ENCODE peak calls at places on chromosomes 11 and 22, in five cellular contexts. One of them, this sample, is unnamed.

GRCh38 chr22:44163536-44163935 is 17.2 kb upstream of the PARVG start:
- ATAC-seq in A549: no peak
- ATAC-seq in upper lobe of left lung: no peak
- ATAC-seq in GM12878: no peak
- ATAC-seq in K562: no peak
- ATAC-seq in this sample: no peak

GRCh38 chr11:100353083-100353482 is 334.0 kb upstream of the ARHGAP42 start:
- ATAC-seq in A549: no peak
- ATAC-seq in upper lobe of left lung: no peak
- ATAC-seq in GM12878: no peak
- ATAC-seq in K562: no peak
- ATAC-seq in this sample: no peak

GRCh38 chr22:19111584-19111983 is 10.6 kb downstream of the DGCR2 start:
- ATAC-seq in A549: no peak
- ATAC-seq in upper lobe of left lung: no peak
- ATAC-seq in GM12878: no peak
- ATAC-seq in K562: no peak
- ATAC-seq in this sample: no peak

GRCh38 chr11:71436861-71437260 is 11.3 kb downstream of the DHCR7 start:
- ATAC-seq in A549: no peak
- ATAC-seq in upper lobe of left lung: no peak
- ATAC-seq in GM12878: no peak
- ATAC-seq in K562: no peak
- ATAC-seq in this sample: no peak

GRCh38 chr11:33716236-33716635 is 15.6 kb upstream of the C11orf91 start:
- ATAC-seq in A549: peak; percentile 78
- ATAC-seq in upper lobe of left lung: no peak
- ATAC-seq in GM12878: peak; percentile 76
- ATAC-seq in K562: peak; percentile 79
- ATAC-seq in this sample: no peak

GRCh38 chr11:32821517-32821916 is 8.2 kb upstream of the PRRG4 start:
- ATAC-seq in A549: no peak
- ATAC-seq in upper lobe of left lung: no peak
- ATAC-seq in GM12878: peak; percentile 65
- ATAC-seq in K562: no peak
- ATAC-seq in this sample: no peak

GRCh38 chr22:26981111-26981510 is 323.7 kb downstream of the MIAT start:
- ATAC-seq in A549: no peak
- ATAC-seq in upper lobe of left lung: no peak
- ATAC-seq in GM12878: no peak
- ATAC-seq in K562: no peak
- ATAC-seq in this sample: peak; percentile 71

GRCh38 chr11:59187587-59187986 is 15.7 kb downstream of the DTX4 start:
- ATAC-seq in A549: no peak
- ATAC-seq in upper lobe of left lung: peak; percentile 73
- ATAC-seq in GM12878: no peak
- ATAC-seq in K562: no peak
- ATAC-seq in this sample: peak; percentile 88

GRCh38 chr11:127919206-127920000 is 668.0 kb downstream of the ETS1 start:
- ATAC-seq in A549: no peak
- ATAC-seq in upper lobe of left lung: no peak
- ATAC-seq in GM12878: no peak
- ATAC-seq in K562: no peak
- ATAC-seq in this sample: no peak

GRCh38 chr11:64136767-64137166 is 29.1 kb downstream of the MACROD1 start:
- ATAC-seq in A549: no peak
- ATAC-seq in upper lobe of left lung: no peak
- ATAC-seq in GM12878: no peak
- ATAC-seq in K562: no peak
- ATAC-seq in this sample: no peak

GRCh38 chr22:47107431-47107830 is 345.0 kb downstream of the TBC1D22A start:
- ATAC-seq in A549: no peak
- ATAC-seq in upper lobe of left lung: no peak
- ATAC-seq in GM12878: no peak
- ATAC-seq in K562: no peak
- ATAC-seq in this sample: no peak

GRCh38 chr11:96235725-96236124 is 107.3 kb downstream of the MAML2 start:
- ATAC-seq in A549: no peak
- ATAC-seq in upper lobe of left lung: no peak
- ATAC-seq in GM12878: peak; percentile 98
- ATAC-seq in K562: no peak
- ATAC-seq in this sample: no peak

GRCh38 chr22:46430961-46431838 is 95.7 kb downstream of the TRMU start:
- ATAC-seq in A549: no peak
- ATAC-seq in upper lobe of left lung: no peak
- ATAC-seq in GM12878: no peak
- ATAC-seq in K562: no peak
- ATAC-seq in this sample: no peak

GRCh38 chr11:2612884-2613571 is 86.8 kb downstream of the KCNQ1OT1 start:
- ATAC-seq in A549: peak; percentile 97
- ATAC-seq in upper lobe of left lung: no peak
- ATAC-seq in GM12878: no peak
- ATAC-seq in K562: no peak
- ATAC-seq in this sample: no peak

GRCh38 chr11:78212586-78213371 is 24.1 kb downstream of the USP35 start:
- ATAC-seq in A549: no peak
- ATAC-seq in upper lobe of left lung: no peak
- ATAC-seq in GM12878: no peak
- ATAC-seq in K562: peak; percentile 23
- ATAC-seq in this sample: no peak

GRCh38 chr11:126332221-126332711 is 23.2 kb upstream of the ST3GAL4 start:
- ATAC-seq in A549: peak; percentile 79
- ATAC-seq in upper lobe of left lung: peak; percentile 34
- ATAC-seq in GM12878: no peak
- ATAC-seq in K562: peak; percentile 43
- ATAC-seq in this sample: peak; percentile 79

GRCh38 chr11:84056696-84057095 is 770.5 kb upstream of the CCDC90B start:
- ATAC-seq in A549: no peak
- ATAC-seq in upper lobe of left lung: no peak
- ATAC-seq in GM12878: no peak
- ATAC-seq in K562: no peak
- ATAC-seq in this sample: peak; percentile 36

GRCh38 chr11:93572621-93573020 is 29.4 kb upstream of the SMCO4 start:
- ATAC-seq in A549: peak; percentile 37
- ATAC-seq in upper lobe of left lung: no peak
- ATAC-seq in GM12878: no peak
- ATAC-seq in K562: no peak
- ATAC-seq in this sample: no peak

GRCh38 chr11:74141274-74141695 is 29.5 kb downstream of the C2CD3 start:
- ATAC-seq in A549: peak; percentile 59
- ATAC-seq in upper lobe of left lung: no peak
- ATAC-seq in GM12878: no peak
- ATAC-seq in K562: peak; percentile 41
- ATAC-seq in this sample: no peak

GRCh38 chr11:122723106-122723505 is 67.6 kb downstream of the UBASH3B start:
- ATAC-seq in A549: no peak
- ATAC-seq in upper lobe of left lung: no peak
- ATAC-seq in GM12878: no peak
- ATAC-seq in K562: no peak
- ATAC-seq in this sample: no peak

GRCh38 chr11:121614661-121615240 is 162.0 kb upstream of the SORL1-AS1 start:
- ATAC-seq in A549: no peak
- ATAC-seq in upper lobe of left lung: no peak
- ATAC-seq in GM12878: no peak
- ATAC-seq in K562: no peak
- ATAC-seq in this sample: no peak

GRCh38 chr22:46064236-46064965 is 85.9 kb upstream of the PPARA start:
- ATAC-seq in A549: peak; percentile 37
- ATAC-seq in upper lobe of left lung: peak; percentile 46
- ATAC-seq in GM12878: no peak
- ATAC-seq in K562: no peak
- ATAC-seq in this sample: peak; percentile 5

GRCh38 chr11:114049050-114049449 is 10.5 kb upstream of the ZBTB16 start:
- ATAC-seq in A549: no peak
- ATAC-seq in upper lobe of left lung: no peak
- ATAC-seq in GM12878: no peak
- ATAC-seq in K562: no peak
- ATAC-seq in this sample: no peak

GRCh38 chr11:107157809-107158187 is 139.5 kb upstream of the GUCY1A2 start:
- ATAC-seq in A549: peak; percentile 53
- ATAC-seq in upper lobe of left lung: no peak
- ATAC-seq in GM12878: no peak
- ATAC-seq in K562: no peak
- ATAC-seq in this sample: no peak

GRCh38 chr11:88404932-88405710 is 67.6 kb upstream of the CTSC start:
- ATAC-seq in A549: no peak
- ATAC-seq in upper lobe of left lung: no peak
- ATAC-seq in GM12878: no peak
- ATAC-seq in K562: no peak
- ATAC-seq in this sample: no peak

GRCh38 chr22:44246615-44247326 is 66.0 kb downstream of the SHISAL1 start:
- ATAC-seq in A549: no peak
- ATAC-seq in upper lobe of left lung: no peak
- ATAC-seq in GM12878: no peak
- ATAC-seq in K562: no peak
- ATAC-seq in this sample: no peak

GRCh38 chr11:65303542-65303941 is 11.1 kb upstream of the CDC42EP2 start:
- ATAC-seq in A549: no peak
- ATAC-seq in upper lobe of left lung: no peak
- ATAC-seq in GM12878: no peak
- ATAC-seq in K562: no peak
- ATAC-seq in this sample: no peak

GRCh38 chr11:65298655-65299179 is 15.9 kb upstream of the CDC42EP2 start:
- ATAC-seq in A549: no peak
- ATAC-seq in upper lobe of left lung: peak; percentile 27
- ATAC-seq in GM12878: no peak
- ATAC-seq in K562: no peak
- ATAC-seq in this sample: peak; percentile 61

GRCh38 chr11:65301491-65302329 is 13.0 kb upstream of the CDC42EP2 start:
- ATAC-seq in A549: peak; percentile 52
- ATAC-seq in upper lobe of left lung: peak; percentile 27
- ATAC-seq in GM12878: peak; percentile 27
- ATAC-seq in K562: peak; percentile 89
- ATAC-seq in this sample: peak; percentile 20

GRCh38 chr11:65298131-65298535 is 16.5 kb upstream of the CDC42EP2 start:
- ATAC-seq in A549: no peak
- ATAC-seq in upper lobe of left lung: peak; percentile 66
- ATAC-seq in GM12878: no peak
- ATAC-seq in K562: no peak
- ATAC-seq in this sample: peak; percentile 74

GRCh38 chr11:65300621-65301290 is 13.9 kb upstream of the CDC42EP2 start:
- ATAC-seq in A549: no peak
- ATAC-seq in upper lobe of left lung: no peak
- ATAC-seq in GM12878: no peak
- ATAC-seq in K562: no peak
- ATAC-seq in this sample: no peak
- H3K4me1 ChIP-seq in A549: peaks cover 19% of the 10 kb centered on the region
- H3K4me1 ChIP-seq in upper lobe of left lung: peaks cover 17% of the 10 kb centered on the region
- H3K4me1 ChIP-seq in GM12878: no peaks in the 10 kb centered on the region
- H3K4me1 ChIP-seq in K562: peaks cover 12% of the 10 kb centered on the region
- H3K4me1 ChIP-seq in this sample: peaks cover 9% of the 10 kb centered on the region

GRCh38 chr22:30252411-30253204 is 6.0 kb upstream of the LIF start:
- ATAC-seq in A549: peak; percentile 4
- ATAC-seq in upper lobe of left lung: peak; percentile 1
- ATAC-seq in GM12878: peak; percentile 15
- ATAC-seq in K562: no peak
- ATAC-seq in this sample: no peak

GRCh38 chr22:30251661-30252226 is 5.2 kb upstream of the LIF start:
- ATAC-seq in A549: no peak
- ATAC-seq in upper lobe of left lung: no peak
- ATAC-seq in GM12878: no peak
- ATAC-seq in K562: no peak
- ATAC-seq in this sample: no peak

GRCh38 chr22:30249049-30250038 is 2.8 kb upstream of the LIF start:
- ATAC-seq in A549: no peak
- ATAC-seq in upper lobe of left lung: no peak
- ATAC-seq in GM12878: no peak
- ATAC-seq in K562: peak; percentile 61
- ATAC-seq in this sample: peak; percentile 74

GRCh38 chr22:30250039-30250565 is 3.5 kb upstream of the LIF start:
- ATAC-seq in A549: no peak
- ATAC-seq in upper lobe of left lung: no peak
- ATAC-seq in GM12878: no peak
- ATAC-seq in K562: no peak
- ATAC-seq in this sample: no peak

DNA sequence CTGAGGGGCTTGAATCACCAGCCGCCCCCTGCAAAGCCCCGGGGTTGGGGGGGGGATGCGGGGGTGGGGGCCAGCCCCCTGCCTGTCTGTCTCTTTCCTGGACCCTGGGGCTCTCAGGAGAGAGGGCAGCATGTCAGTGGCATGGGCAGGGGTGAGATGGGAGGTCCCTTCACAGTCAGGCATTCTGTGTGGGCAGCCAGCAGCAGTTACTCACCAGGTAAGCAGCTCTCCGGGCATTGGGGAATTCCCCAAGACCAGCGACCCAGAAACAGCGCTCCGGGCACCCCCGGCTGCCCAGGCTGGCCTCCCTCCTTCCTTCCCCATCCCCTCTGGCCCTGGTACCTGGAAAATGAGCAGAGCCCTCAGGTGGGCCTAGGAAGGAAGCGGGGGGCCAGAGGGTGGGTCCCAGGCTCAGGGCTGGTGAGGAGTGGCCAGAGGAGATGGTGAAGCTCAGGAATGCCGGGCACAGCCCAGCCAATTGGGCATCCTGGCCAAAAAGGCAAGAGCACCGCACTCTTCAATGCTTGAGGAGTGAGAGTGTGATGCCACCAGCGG is 4.2 kb upstream of the LIF start:
- ATAC-seq in A549: peak; percentile 26
- ATAC-seq in upper lobe of left lung: no peak
- ATAC-seq in GM12878: peak; percentile 64
- ATAC-seq in K562: no peak
- ATAC-seq in this sample: no peak
- TF ChIP-seq EP300 in A549: no peak
- TF ChIP-seq EP300 in upper lobe of left lung: no peak
- TF ChIP-seq EP300 in GM12878: no peak
- TF ChIP-seq EP300 in K562: no peak
- TF ChIP-seq EP300 in this sample: no peak

GRCh38 chr22:24563246-24563645 is 7.4 kb downstream of the SNRPD3 start:
- ATAC-seq in A549: no peak
- ATAC-seq in upper lobe of left lung: no peak
- ATAC-seq in GM12878: no peak
- ATAC-seq in K562: no peak
- ATAC-seq in this sample: no peak
- H3K4me1 ChIP-seq in A549: no peaks in the 10 kb centered on the region
- H3K4me1 ChIP-seq in upper lobe of left lung: peaks cover 34% of the 10 kb centered on the region
- H3K4me1 ChIP-seq in GM12878: peaks cover 4% of the 10 kb centered on the region
- H3K4me1 ChIP-seq in K562: peaks cover 4% of the 10 kb centered on the region
- H3K4me1 ChIP-seq in this sample: peaks cover 16% of the 10 kb centered on the region

GRCh38 chr22:24133187-24133965 is 47.9 kb upstream of the SUSD2 start:
- ATAC-seq in A549: peak; percentile 67
- ATAC-seq in upper lobe of left lung: peak; percentile 9
- ATAC-seq in GM12878: no peak
- ATAC-seq in K562: no peak
- ATAC-seq in this sample: peak; percentile 68

GRCh38 chr22:24137595-24137994 is 43.7 kb upstream of the SUSD2 start:
- ATAC-seq in A549: no peak
- ATAC-seq in upper lobe of left lung: no peak
- ATAC-seq in GM12878: no peak
- ATAC-seq in K562: no peak
- ATAC-seq in this sample: peak; percentile 60

GRCh38 chr22:24138649-24139420 is 42.5 kb upstream of the SUSD2 start:
- ATAC-seq in A549: no peak
- ATAC-seq in upper lobe of left lung: no peak
- ATAC-seq in GM12878: no peak
- ATAC-seq in K562: no peak
- ATAC-seq in this sample: no peak

GRCh38 chr22:24129980-24130379 is 51.3 kb upstream of the SUSD2 start:
- ATAC-seq in A549: no peak
- ATAC-seq in upper lobe of left lung: no peak
- ATAC-seq in GM12878: no peak
- ATAC-seq in K562: no peak
- ATAC-seq in this sample: no peak

GRCh38 chr22:24134090-24134846 is 47.0 kb upstream of the SUSD2 start:
- ATAC-seq in A549: no peak
- ATAC-seq in upper lobe of left lung: no peak
- ATAC-seq in GM12878: no peak
- ATAC-seq in K562: no peak
- ATAC-seq in this sample: no peak
- TF ChIP-seq EP300 in A549: no peak
- TF ChIP-seq EP300 in upper lobe of left lung: no peak
- TF ChIP-seq EP300 in GM12878: no peak
- TF ChIP-seq EP300 in K562: no peak
- TF ChIP-seq EP300 in this sample: no peak

This sample was measured in gastroesophageal sphincter.